ENCODE peak calls at places on chromosomes 16 and 17, in eight cellular contexts. B, Z, S, G, X, W, T and Q are unnamed samples.

GRCh38 chr17:30095507-30096244 is 20.9 kb upstream of the NSRP1 start:
- DNase-seq in B (no peak), Z (no peak), S (peak), G (peak), X (no peak), W (peak), T (no peak), Q (peak)

GRCh38 chr16:51125992-51126391 is 25.1 kb downstream of the SALL1 start:
- DNase-seq in B (no peak), Z (no peak), S (no peak), G (no peak), X (no peak), W (no peak), T (no peak), Q (no peak)

GRCh38 chr16:66481943-66482390 is 54.9 kb downstream of the BEAN1 start:
- DNase-seq in B (peak), Z (no peak), S (no peak), G (no peak), X (no peak), W (no peak), T (no peak), Q (no peak)

GRCh38 chr16:66933776-66934137 is 445 bp downstream of the CIAO2B start:
- DNase-seq in B (no peak), Z (no peak), S (no peak), G (no peak), X (peak), W (no peak), T (no peak), Q (no peak)

GRCh38 chr17:16459850-16460550 is 32.0 kb downstream of the LRRC75A start:
- DNase-seq in B (no peak), Z (no peak), S (no peak), G (peak), X (no peak), W (no peak), T (no peak), Q (no peak)

GRCh38 chr16:9155876-9156275 is 64.4 kb downstream of the HAPSTR1 start:
- DNase-seq in B (no peak), Z (no peak), S (no peak), G (no peak), X (no peak), W (no peak), T (no peak), Q (no peak)

GRCh38 chr17:52383493-52384100 is 225.1 kb upstream of the CA10 start:
- DNase-seq in B (no peak), Z (no peak), S (peak), G (peak), X (peak), W (peak), T (peak), Q (peak)

GRCh38 chr16:73794936-73795335 is 501.7 kb upstream of the PSMD7 start:
- DNase-seq in B (peak), Z (no peak), S (no peak), G (no peak), X (no peak), W (no peak), T (no peak), Q (no peak)

GRCh38 chr17:52604105-52604504 is 445.6 kb upstream of the CA10 start:
- DNase-seq in B (no peak), Z (no peak), S (no peak), G (no peak), X (no peak), W (no peak), T (no peak), Q (no peak)

GRCh38 chr16:25256821-25257503 is 683 bp downstream of the ZKSCAN2 start:
- DNase-seq in B (no peak), Z (no peak), S (peak), G (peak), X (peak), W (peak), T (no peak), Q (peak)

GRCh38 chr17:65696739-65697394 is 135.4 kb upstream of the AXIN2 start:
- DNase-seq in B (no peak), Z (peak), S (no peak), G (no peak), X (no peak), W (peak), T (no peak), Q (no peak)

GRCh38 chr16:81939164-81940067 is 71.9 kb downstream of the SDR42E1 start:
- DNase-seq in B (peak), Z (no peak), S (no peak), G (peak), X (peak), W (no peak), T (no peak), Q (no peak)

GRCh38 chr17:63476857-63477470 is at the start of gene ACE:
- DNase-seq in B (no peak), Z (no peak), S (no peak), G (peak), X (peak), W (peak), T (peak), Q (peak)

GRCh38 chr17:66378296-66378695 is 75.9 kb downstream of the PRKCA start:
- DNase-seq in B (no peak), Z (no peak), S (no peak), G (no peak), X (no peak), W (peak), T (no peak), Q (no peak)

GRCh38 chr16:66269631-66270332 is 96.7 kb upstream of the CDH5 start:
- DNase-seq in B (no peak), Z (no peak), S (no peak), G (peak), X (no peak), W (no peak), T (no peak), Q (no peak)

GRCh38 chr16:53282975-53283946 is 151.0 kb upstream of the RBL2 start:
- DNase-seq in B (no peak), Z (no peak), S (no peak), G (no peak), X (no peak), W (peak), T (no peak), Q (peak)

GRCh38 chr16:168424-168823 is 2.6 kb downstream of the HBM start:
- DNase-seq in B (no peak), Z (no peak), S (no peak), G (no peak), X (no peak), W (no peak), T (no peak), Q (no peak)

GRCh38 chr17:28018439-28019070 is 23.9 kb upstream of the NLK start:
- DNase-seq in B (no peak), Z (peak), S (no peak), G (no peak), X (no peak), W (peak), T (no peak), Q (no peak)

GRCh38 chr17:29115906-29116651 is 64.1 kb downstream of the MYO18A start:
- DNase-seq in B (no peak), Z (no peak), S (peak), G (peak), X (peak), W (peak), T (no peak), Q (peak)

GRCh38 chr17:36869856-36870617 is 67.2 kb upstream of the LHX1 start:
- DNase-seq in B (no peak), Z (no peak), S (no peak), G (peak), X (no peak), W (peak), T (no peak), Q (peak)
- TF ChIP-seq CTCF in B (no peak), Z (no peak), S (no peak), G (no peak), X (no peak), W (no peak), T (no peak), Q (no peak)

GRCh38 chr16:2388875-2389433 is 40.3 kb upstream of the CCNF start:
- DNase-seq in B (no peak), Z (no peak), S (no peak), G (no peak), X (no peak), W (peak), T (peak), Q (peak)

GRCh38 chr16:2385441-2385840 is 43.8 kb upstream of the CCNF start:
- DNase-seq in B (no peak), Z (no peak), S (no peak), G (no peak), X (no peak), W (peak), T (no peak), Q (peak)

GRCh38 chr16:2388139-2388874 is 40.9 kb upstream of the CCNF start:
- DNase-seq in B (no peak), Z (no peak), S (no peak), G (no peak), X (no peak), W (no peak), T (no peak), Q (no peak)

GRCh38 chr16:2386990-2387389 is 42.3 kb upstream of the CCNF start:
- DNase-seq in B (no peak), Z (no peak), S (no peak), G (peak), X (no peak), W (no peak), T (no peak), Q (no peak)
- TF ChIP-seq CTCF in B (no peak), Z (no peak), S (peak), G (peak), X (no peak), W (peak), T (no peak), Q (peak)

DNA sequence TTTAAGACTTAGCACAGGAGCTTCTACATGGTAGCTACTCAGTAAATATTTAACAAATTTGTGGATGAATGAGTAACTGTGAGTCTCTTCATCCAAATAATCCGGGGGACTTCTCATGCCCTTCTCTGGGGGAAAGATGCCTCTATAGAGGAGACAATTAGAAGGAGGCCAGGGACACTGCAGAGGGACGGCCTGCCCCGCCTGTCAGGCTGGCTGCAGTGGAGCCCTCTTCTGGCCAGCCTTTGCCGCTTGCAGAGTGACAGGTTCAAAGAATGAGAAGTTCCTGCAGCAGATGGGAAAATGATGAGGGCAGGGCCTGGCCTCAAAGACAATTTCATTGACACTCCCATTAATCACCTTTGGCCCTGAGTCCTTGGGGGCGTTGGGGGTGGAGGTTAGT is 339.1 kb downstream of the MAF start:
- DNase-seq in B (no peak), Z (no peak), S (peak), G (peak), X (no peak), W (no peak), T (peak), Q (peak)
- TF ChIP-seq CTCF in B (no peak), Z (no peak), S (peak), G (peak), X (peak), W (no peak), T (peak), Q (no peak)

GRCh38 chr17:32298298-32298697 is 32.7 kb downstream of the RHBDL3 start:
- DNase-seq in B (no peak), Z (no peak), S (no peak), G (no peak), X (no peak), W (no peak), T (no peak), Q (no peak)
- TF ChIP-seq CTCF in B (no peak), Z (no peak), S (no peak), G (peak), X (no peak), W (no peak), T (no peak), Q (no peak)